ENCODE peak calls at places on chromosomes 1 and 21, in ten cellular contexts. C is T-helper 17 cell; Q is naive B cell; R is HT1080; D is mesendoderm; G is cardiac fibroblast; X is tibial nerve; B is HL-60; N is stimulated activated CD8-positive, alpha-beta memory T cell treated with anti-CD3 and anti-CD28 coated beads, Interleukin-7, amount 100 ng/mL, for 4 hours; O is IMR-90. K is an unnamed sample.

GRCh38 chr21:35400233-35400939 is 351.3 kb upstream of the RUNX1 start:
- DNase-seq in C (no peak), D (peak; percentile 83), B (no peak), R (peak; percentile 65), X (no peak), N (peak; percentile 2), O (peak; percentile 67), Q (peak; percentile 52), G (peak; percentile 84), K (no peak)

GRCh38 chr1:43143441-43143888 is 28.6 kb downstream of the EBNA1BP2 start:
- DNase-seq in N (no peak), D (peak; percentile 82), B (no peak), C (no peak), O (no peak), Q (no peak), G (peak; percentile 22), R (peak; percentile 21), X (no peak), K (no peak)

GRCh38 chr1:183822081-183822611 is 17.2 kb downstream of the RGL1 start:
- DNase-seq in B (no peak), D (no peak), Q (no peak), C (no peak), O (peak; percentile 44), N (no peak), X (no peak), R (no peak), G (peak; percentile 56), K (no peak)

GRCh38 chr1:25094229-25094628 is 138.1 kb downstream of the SYF2 start:
- DNase-seq in Q (no peak), B (no peak), R (no peak), X (no peak), C (no peak), N (no peak), D (no peak), O (no peak), G (no peak), K (no peak)

GRCh38 chr1:97920832-97921571 is at the start of gene DPYD:
- DNase-seq in O (peak; percentile 85), R (peak; percentile 85), X (peak; percentile 74), N (peak; percentile 61), C (peak; percentile 82), B (peak; percentile 50), Q (peak; percentile 82), G (peak; percentile 85), D (peak; percentile 95), K (peak; percentile 79)

GRCh38 chr1:81670286-81670685 is 130.4 kb upstream of the ADGRL2 start:
- DNase-seq in C (no peak), O (peak; percentile 97), Q (no peak), N (no peak), G (peak; percentile 97), B (no peak), D (no peak), R (peak; percentile 64), X (peak; percentile 19), K (no peak)

GRCh38 chr21:16162953-16163352 is 433.2 kb downstream of the USP25 start:
- DNase-seq in N (no peak), B (no peak), Q (no peak), O (no peak), R (no peak), G (no peak), C (no peak), D (no peak), X (no peak), K (no peak)

GRCh38 chr1:219416598-219417238 is 196.2 kb downstream of the ZC3H11B start:
- DNase-seq in G (peak; percentile 75), B (peak; percentile 25), R (peak; percentile 52), Q (peak; percentile 36), O (peak; percentile 50), D (peak; percentile 63), N (peak; percentile 18), C (no peak), X (peak; percentile 31), K (no peak)